ENCODE peak calls at places on chromosomes 3 and 15, in four cellular contexts. L is NCI-H2029 treated with DMSO at 0.1 percent for 48 hours, G is iris pigment epithelial cell, W is posterior vena cava. C is an unnamed sample.

GRCh38 chr3:60841355-60841754 is 409.9 kb downstream of the FHIT start:
- DNase-seq in W (no peak), L (no peak), G (peak), C (no peak)

GRCh38 chr3:110454066-110454465 is 617.5 kb upstream of the NECTIN3 start:
- DNase-seq in G (peak), L (no peak), W (no peak), C (no peak)

GRCh38 chr15:65962187-65962586 is 92.9 kb downstream of the RAB11A start:
- DNase-seq in G (no peak), W (no peak), L (no peak), C (no peak)

GRCh38 chr3:40524571-40525285 is at the start of gene ZNF621:
- DNase-seq in L (peak), W (peak), G (peak), C (peak)

GRCh38 chr15:22808761-22809280 is 22.4 kb downstream of the NIPA1 start:
- DNase-seq in W (no peak), L (no peak), G (peak), C (no peak)

GRCh38 chr3:4722103-4722502 is 229.0 kb downstream of the ITPR1 start:
- DNase-seq in G (peak), L (peak), W (no peak), C (no peak)

GRCh38 chr3:50187750-50188149 is 3.7 kb upstream of the GNAT1 start:
- DNase-seq in G (no peak), W (no peak), L (no peak), C (no peak)

GRCh38 chr15:38726187-38726586 is 161.6 kb upstream of the RASGRP1 start:
- DNase-seq in L (no peak), W (no peak), G (no peak), C (no peak)

GRCh38 chr15:68795298-68795848 is 25.3 kb downstream of the ANP32A start:
- DNase-seq in L (peak), W (peak), G (peak), C (no peak)

GRCh38 chr3:151776259-151776740 is 37.6 kb upstream of the AADAC start:
- DNase-seq in W (no peak), G (no peak), L (no peak), C (no peak)

GRCh38 chr15:90948506-90948905 is 6.2 kb upstream of the RCCD1 start:
- DNase-seq in W (no peak), L (no peak), G (no peak), C (no peak)

GRCh38 chr15:77373441-77373840 is 46.5 kb downstream of the PEAK1 start:
- DNase-seq in W (no peak), G (no peak), L (no peak), C (no peak)

GRCh38 chr15:98583758-98584157 is 64.6 kb upstream of the IGF1R start:
- DNase-seq in L (no peak), G (no peak), W (no peak), C (peak)

GRCh38 chr15:31236184-31237041 is 90.2 kb upstream of the KLF13 start:
- DNase-seq in L (peak), W (peak), G (peak), C (no peak)

GRCh38 chr3:187717572-187717971 is 15.2 kb upstream of the RTP2 start:
- DNase-seq in G (no peak), L (no peak), W (no peak), C (no peak)

GRCh38 chr3:159252772-159253384 is 451.0 kb downstream of the MFSD1 start:
- DNase-seq in W (no peak), L (no peak), G (peak), C (peak)

GRCh38 chr3:57179580-57180410 is 14.6 kb upstream of the IL17RD start:
- DNase-seq in W (no peak), G (peak), L (no peak), C (no peak)

GRCh38 chr15:52440414-52440813 is 88.3 kb downstream of the MYO5A start:
- DNase-seq in W (no peak), G (peak), L (no peak), C (no peak)

GRCh38 chr15:73368301-73369072 is at the start of gene HCN4:
- DNase-seq in G (no peak), W (no peak), L (no peak), C (no peak)

GRCh38 chr3:184559336-184559735 is 2.2 kb upstream of the EPHB3 start:
- DNase-seq in L (peak), G (no peak), W (peak), C (peak)

C was measured in LNCaP clone FGC.